ENCODE peak calls at places on chromosomes 7 and 10, in seven cellular contexts. P is H1, G is K562, H is suprapubic skin, K is HCT116, T is transverse colon, B is breast epithelium. A is an unnamed sample.

GRCh38 chr7:44665531-44666213 is 59.2 kb downstream of the OGDH start:
- DNase-seq in P (no peak), G (no peak), H (no peak), K (no peak), T (no peak), B (no peak), A (no peak)

GRCh38 chr7:29146082-29146706 is at the start of gene CPVL:
- DNase-seq in P (peak), G (no peak), H (no peak), K (peak), T (peak), B (peak), A (peak)

GRCh38 chr7:38215115-38215514 is 37.1 kb downstream of the STARD3NL start:
- DNase-seq in P (no peak), G (no peak), H (no peak), K (no peak), T (no peak), B (no peak), A (no peak)

GRCh38 chr10:65346466-65346865 is 1579.4 kb upstream of the LRRTM3 start:
- DNase-seq in P (no peak), G (no peak), H (no peak), K (no peak), T (no peak), B (no peak), A (no peak)

GRCh38 chr10:102449321-102450123 is 1.8 kb downstream of the C10orf95 start:
- DNase-seq in P (no peak), G (peak), H (no peak), K (peak), T (peak), B (peak), A (peak)

GRCh38 chr10:6039711-6040110 is 22.5 kb downstream of the IL2RA start:
- DNase-seq in P (no peak), G (no peak), H (no peak), K (no peak), T (no peak), B (no peak), A (no peak)

GRCh38 chr10:79013406-79013805 is 55.4 kb upstream of the ZMIZ1 start:
- DNase-seq in P (no peak), G (no peak), H (no peak), K (no peak), T (no peak), B (no peak), A (no peak)

GRCh38 chr10:63819753-63820347 is 298.6 kb downstream of the REEP3 start:
- DNase-seq in P (peak), G (peak), H (no peak), K (peak), T (peak), B (peak), A (peak)

GRCh38 chr7:80087768-80088170 is 46.9 kb upstream of the GNAI1 start:
- DNase-seq in P (no peak), G (no peak), H (no peak), K (no peak), T (no peak), B (no peak), A (no peak)

GRCh38 chr7:106069471-106070200 is 42.5 kb downstream of the SYPL1 start:
- DNase-seq in P (no peak), G (no peak), H (no peak), K (no peak), T (no peak), B (no peak), A (no peak)

GRCh38 chr10:68826764-68827591 is at the start of gene STOX1:
- DNase-seq in P (peak), G (peak), H (no peak), K (peak), T (peak), B (peak), A (peak)

GRCh38 chr10:66365686-66366085 is 560.1 kb upstream of the LRRTM3 start:
- DNase-seq in P (no peak), G (no peak), H (no peak), K (no peak), T (no peak), B (no peak), A (no peak)

GRCh38 chr10:70500812-70501301 is 22.3 kb downstream of the PALD1 start:
- DNase-seq in P (no peak), G (no peak), H (no peak), K (no peak), T (no peak), B (no peak), A (no peak)

GRCh38 chr10:97211229-97211628 is 25.5 kb upstream of the SLIT1 start:
- DNase-seq in P (no peak), G (no peak), H (no peak), K (no peak), T (no peak), B (no peak), A (no peak)
- TF ChIP-seq CTCF in P (no peak), G (no peak), H (no peak), K (no peak), T (no peak), B (no peak), A (no peak)

GRCh38 chr10:73296946-73297345 is 44.5 kb upstream of the MRPS16 start:
- DNase-seq in P (no peak), G (no peak), H (no peak), K (no peak), T (no peak), B (no peak), A (no peak)
- TF ChIP-seq POLR2A in P (no peak), G (no peak), H (no peak), K (no peak), T (no peak), B (no peak), A (no peak)

GRCh38 chr10:21724020-21724589 is 190.1 kb downstream of the MLLT10 start:
- DNase-seq in P (no peak), G (no peak), H (no peak), K (no peak), T (no peak), B (no peak), A (no peak)

GRCh38 chr10:21727452-21728168 is 193.6 kb downstream of the MLLT10 start:
- DNase-seq in P (no peak), G (no peak), H (no peak), K (no peak), T (peak), B (no peak), A (peak)

GRCh38 chr10:21726601-21727295 is 192.7 kb downstream of the MLLT10 start:
- DNase-seq in P (no peak), G (no peak), H (no peak), K (no peak), T (no peak), B (no peak), A (no peak)

GRCh38 chr10:21722209-21722608 is 188.2 kb downstream of the MLLT10 start:
- DNase-seq in P (no peak), G (no peak), H (no peak), K (no peak), T (no peak), B (no peak), A (no peak)

GRCh38 chr10:21724695-21725371 is 190.8 kb downstream of the MLLT10 start:
- DNase-seq in P (no peak), G (peak), H (peak), K (peak), T (peak), B (peak), A (peak)
- TF ChIP-seq POLR2AphosphoS5 in P (no peak), G (peak), H (peak), K (peak), T (peak), B (peak), A (peak)

DNA sequence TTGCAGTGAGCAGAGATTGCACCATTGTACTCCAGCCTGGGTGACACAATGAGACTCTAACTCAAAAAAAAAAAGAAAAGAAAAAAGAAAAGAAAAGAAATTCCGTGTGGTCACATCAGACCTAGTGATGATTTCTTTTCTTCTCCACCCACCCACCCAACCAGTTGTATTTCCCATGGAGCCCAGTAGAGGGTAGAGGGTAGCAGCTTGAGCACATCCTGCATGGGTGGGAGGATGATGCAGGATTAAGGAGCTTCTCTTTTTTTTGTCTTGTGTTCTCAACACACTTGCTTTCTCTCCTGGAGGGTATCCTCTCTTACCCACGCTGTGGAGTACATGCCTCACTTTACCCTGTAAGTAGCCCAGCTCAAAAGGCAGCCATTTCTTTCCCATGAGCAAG is 118.6 kb upstream of the CARD11 start:
- DNase-seq in P (no peak), G (peak), H (no peak), K (no peak), T (no peak), B (no peak), A (no peak)
- TF ChIP-seq CTCF in P (peak), G (peak), H (no peak), K (no peak), T (no peak), B (no peak), A (no peak)

DNA sequence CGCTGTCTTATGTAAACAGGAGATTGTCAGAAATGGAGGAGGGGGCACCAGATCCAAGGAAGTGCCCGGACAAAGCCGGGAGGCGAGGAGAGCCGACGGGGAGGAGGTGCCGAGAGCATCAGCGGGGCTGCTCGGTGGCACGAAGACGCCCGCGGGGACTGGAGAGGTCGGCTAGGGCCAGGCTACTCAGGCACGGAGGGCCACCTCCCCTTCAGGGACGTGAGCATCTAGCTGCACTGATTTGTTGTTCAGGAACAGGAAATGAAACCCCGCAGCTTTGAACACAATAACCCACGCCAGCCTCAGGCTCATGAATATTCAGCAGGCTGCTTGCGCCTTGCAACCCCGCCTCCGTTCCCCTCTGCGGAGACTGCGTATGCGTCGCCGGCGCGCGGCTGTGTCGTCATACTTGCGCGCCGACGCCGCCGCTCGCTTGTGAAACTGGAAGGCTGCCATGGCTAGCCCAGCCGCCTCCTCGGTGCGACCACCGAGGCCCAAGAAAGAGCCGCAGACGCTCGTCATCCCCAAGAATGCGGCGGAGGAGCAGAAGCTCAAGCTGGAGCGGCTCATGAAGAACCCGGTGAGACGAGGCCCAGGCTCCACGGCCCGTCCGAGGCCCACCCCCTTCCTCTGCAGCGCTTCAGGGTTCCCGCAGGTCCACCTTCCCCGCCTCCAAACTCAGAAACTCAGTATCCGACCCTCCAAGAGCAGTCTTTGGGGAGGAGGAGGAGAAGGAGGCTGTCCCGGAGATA is at the start of gene PRKRIP1:
- DNase-seq in P (peak), G (peak), H (peak), K (peak), T (peak), B (peak), A (peak)
- TF ChIP-seq POLR2A in P (peak), G (peak), H (no peak), K (no peak), T (peak), B (no peak), A (no peak)

GRCh38 chr7:68622500-68622899 is 975.8 kb upstream of the AUTS2 start:
- DNase-seq in P (no peak), G (no peak), H (no peak), K (no peak), T (no peak), B (no peak), A (no peak)

GRCh38 chr7:68619476-68619875 is 978.8 kb upstream of the AUTS2 start:
- DNase-seq in P (no peak), G (no peak), H (no peak), K (no peak), T (no peak), B (no peak), A (no peak)

DNA sequence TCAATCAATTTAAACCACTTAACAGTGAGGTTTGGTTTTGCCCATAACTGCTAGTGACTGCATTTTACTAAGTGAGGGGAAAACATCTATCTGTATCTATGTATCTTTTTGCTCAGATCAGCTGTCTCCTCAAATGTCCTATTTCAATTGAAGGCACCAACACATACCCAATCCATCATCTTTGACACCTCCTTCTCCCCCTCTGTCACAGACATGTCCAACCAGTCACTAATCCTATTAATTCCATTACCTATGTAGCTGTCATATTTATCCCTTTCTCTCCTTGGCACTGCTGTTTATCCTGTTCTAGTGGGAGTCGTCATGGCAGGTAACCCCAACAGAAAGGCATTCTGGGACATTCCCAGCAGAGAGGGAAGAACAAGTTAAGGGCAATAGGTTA is 975.2 kb upstream of the AUTS2 start:
- DNase-seq in P (no peak), G (no peak), H (no peak), K (no peak), T (no peak), B (no peak), A (no peak)
- TF ChIP-seq POLR2AphosphoS5 in P (no peak), G (no peak), H (no peak), K (no peak), T (no peak), B (no peak), A (no peak)